ENCODE peak calls at places on chromosomes 6 and 20, in nine cellular contexts. U is ovary, E is suprapubic skin, P is spleen, C is HCT116, Q is HepG2, J is upper lobe of left lung, T is heart left ventricle, X is esophagus squamous epithelium. Z is an unnamed sample.

GRCh38 chr6:122063761-122064160 is 335.7 kb upstream of the HSF2 start:
- DNase-seq in U (no peak), E (no peak), P (no peak), C (no peak), Q (no peak), J (no peak), T (no peak), X (no peak), Z (no peak)

GRCh38 chr6:164477126-164477525 is 832.3 kb downstream of the C6orf118 start:
- DNase-seq in U (no peak), E (no peak), P (no peak), C (no peak), Q (no peak), J (no peak), T (no peak), X (no peak), Z (no peak)

GRCh38 chr6:42505377-42505702 is 53.6 kb upstream of the TRERF1 start:
- DNase-seq in U (no peak), E (no peak), P (no peak), C (no peak), Q (no peak), J (no peak), T (no peak), X (no peak), Z (no peak)

GRCh38 chr6:53189554-53189953 is 40.9 kb upstream of the GCM1 start:
- DNase-seq in U (no peak), E (no peak), P (no peak), C (no peak), Q (no peak), J (no peak), T (no peak), X (no peak), Z (no peak)

GRCh38 chr6:80872194-80872950 is 765.9 kb downstream of the BCKDHB start:
- DNase-seq in U (no peak), E (no peak), P (no peak), C (no peak), Q (no peak), J (no peak), T (peak; percentile 26), X (no peak), Z (peak; percentile 11)

GRCh38 chr6:147246853-147247635 is 42.8 kb downstream of the STXBP5 start:
- DNase-seq in U (no peak), E (no peak), P (no peak), C (no peak), Q (no peak), J (no peak), T (no peak), X (no peak), Z (no peak)

GRCh38 chr20:49937023-49937929 is 1.1 kb downstream of the RNF114 start:
- DNase-seq in U (no peak), E (no peak), P (peak; percentile 68), C (no peak), Q (no peak), J (no peak), T (no peak), X (no peak), Z (peak; percentile 51)

GRCh38 chr6:169912266-169913095 is 161.1 kb downstream of the ERMARD start:
- DNase-seq in U (no peak), E (no peak), P (no peak), C (no peak), Q (no peak), J (no peak), T (no peak), X (no peak), Z (no peak)

GRCh38 chr6:24493945-24494725 is 634 bp upstream of the ALDH5A1 start:
- DNase-seq in U (no peak), E (no peak), P (no peak), C (no peak), Q (no peak), J (no peak), T (no peak), X (no peak), Z (no peak)

GRCh38 chr20:35328689-35329088 is 36.5 kb upstream of the FAM83C start:
- DNase-seq in U (no peak), E (no peak), P (no peak), C (no peak), Q (no peak), J (no peak), T (no peak), X (no peak), Z (no peak)

GRCh38 chr6:158290659-158291058 is 21.6 kb upstream of the TULP4 start:
- DNase-seq in U (no peak), E (no peak), P (peak; percentile 89), C (no peak), Q (no peak), J (no peak), T (no peak), X (no peak), Z (no peak)

GRCh38 chr6:75747371-75747984 is 1.6 kb upstream of the MYO6 start:
- DNase-seq in U (no peak), E (no peak), P (no peak), C (no peak), Q (no peak), J (peak; percentile 71), T (no peak), X (no peak), Z (no peak)

GRCh38 chr6:34985236-34985635 is 96.2 kb downstream of the ANKS1A start:
- DNase-seq in U (no peak), E (no peak), P (no peak), C (no peak), Q (no peak), J (no peak), T (no peak), X (no peak), Z (no peak)
- H3K36me3 ChIP-seq in U (no peaks in the 10 kb centered on the region), E (peaks cover 56% of the 10 kb centered on the region), P (peaks cover 96% of the 10 kb centered on the region), C (peaks cover 14% of the 10 kb centered on the region), Q (peaks cover 62% of the 10 kb centered on the region), J (peaks cover 35% of the 10 kb centered on the region), T (peaks cover 16% of the 10 kb centered on the region), X (no peaks in the 10 kb centered on the region), Z (no peaks in the 10 kb centered on the region)

DNA sequence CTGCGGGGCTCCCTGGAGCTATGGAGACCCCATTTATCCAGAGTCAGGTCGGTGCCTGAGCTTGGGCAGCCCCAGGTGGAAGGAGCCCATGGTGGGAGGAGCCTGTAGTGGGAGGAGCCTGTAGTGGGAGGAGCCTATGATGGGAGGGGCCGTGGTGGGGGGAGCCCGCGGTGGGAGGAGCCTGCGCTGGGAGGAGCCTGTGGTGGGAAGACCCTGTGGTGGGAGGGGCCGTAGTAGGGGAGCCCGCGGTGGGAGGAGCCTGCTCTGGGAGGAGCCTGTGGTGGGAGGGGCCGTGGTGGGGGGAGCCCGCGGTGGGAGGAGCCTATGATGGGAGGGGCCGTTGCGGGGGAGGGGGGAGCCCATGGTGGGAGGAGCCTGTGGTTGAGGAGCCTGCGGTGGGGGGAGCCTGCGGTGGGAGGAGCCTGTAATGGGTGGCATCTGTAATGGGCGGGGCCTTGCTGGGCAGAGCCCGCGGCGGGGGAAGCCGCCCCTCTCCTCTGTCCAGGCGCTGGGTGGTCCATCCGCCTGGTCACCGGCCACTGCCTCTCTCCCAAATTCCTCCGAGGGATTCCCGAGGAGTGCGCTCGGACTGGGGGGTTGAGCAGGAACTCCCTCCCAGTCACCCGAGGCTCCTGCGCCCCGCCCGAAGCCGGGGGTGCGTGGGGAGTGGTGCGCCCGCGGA is 567 bp upstream of the FNDC11 start:
- DNase-seq in U (peak; percentile 85), E (peak; percentile 95), P (peak; percentile 94), C (peak; percentile 85), Q (peak; percentile 40), J (peak; percentile 90), T (peak; percentile 84), X (peak; percentile 52), Z (peak; percentile 66)
- TF ChIP-seq POLR2A in U (no peak), E (no peak), P (no peak), C (no peak), Q (no peak), J (peak; percentile 50), T (peak; percentile 30), X (no peak), Z (no peak)

GRCh38 chr20:23257106-23257761 is 93.4 kb upstream of the NXT1 start:
- DNase-seq in U (no peak), E (peak; percentile 74), P (no peak), C (no peak), Q (no peak), J (no peak), T (no peak), X (no peak), Z (no peak)

GRCh38 chr20:23255658-23256385 is 94.8 kb upstream of the NXT1 start:
- DNase-seq in U (no peak), E (peak; percentile 67), P (no peak), C (no peak), Q (no peak), J (no peak), T (no peak), X (no peak), Z (no peak)

GRCh38 chr20:23260181-23260840 is 90.3 kb upstream of the NXT1 start:
- DNase-seq in U (no peak), E (peak; percentile 55), P (no peak), C (no peak), Q (no peak), J (no peak), T (no peak), X (no peak), Z (no peak)

GRCh38 chr20:23257848-23258746 is 92.5 kb upstream of the NXT1 start:
- DNase-seq in U (no peak), E (peak; percentile 48), P (no peak), C (no peak), Q (no peak), J (no peak), T (peak; percentile 56), X (no peak), Z (no peak)

DNA sequence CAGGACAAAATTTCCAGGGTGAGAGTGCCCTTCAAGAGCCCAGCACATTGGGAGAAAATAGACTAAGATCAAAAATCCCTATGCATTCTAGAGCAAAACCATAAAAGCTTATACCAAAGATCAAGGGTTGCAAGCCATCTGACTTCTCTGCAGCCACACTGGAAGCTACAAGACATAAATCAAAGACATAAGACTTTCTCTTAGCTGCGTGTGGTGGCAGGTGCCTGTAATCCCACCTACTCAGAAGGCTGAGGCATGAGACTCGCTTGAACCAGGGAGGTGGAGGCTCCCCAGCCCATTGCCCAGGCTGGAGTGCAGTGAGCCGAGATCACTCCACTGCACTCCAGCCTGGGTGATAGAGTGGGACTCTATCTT is 91.9 kb upstream of the NXT1 start:
- DNase-seq in U (no peak), E (peak; percentile 40), P (no peak), C (no peak), Q (no peak), J (no peak), T (no peak), X (no peak), Z (no peak)
- H3K27ac ChIP-seq in U (no peak overlapping the region), E (peak overlapping the region; percentile 24), P (peak overlapping the region; percentile 59), C (no peak overlapping the region), Q (no peak overlapping the region), J (peak overlapping the region; percentile 66), T (peak overlapping the region; percentile 75), X (peak overlapping the region; percentile 58), Z (peak overlapping the region; percentile 50)

DNA sequence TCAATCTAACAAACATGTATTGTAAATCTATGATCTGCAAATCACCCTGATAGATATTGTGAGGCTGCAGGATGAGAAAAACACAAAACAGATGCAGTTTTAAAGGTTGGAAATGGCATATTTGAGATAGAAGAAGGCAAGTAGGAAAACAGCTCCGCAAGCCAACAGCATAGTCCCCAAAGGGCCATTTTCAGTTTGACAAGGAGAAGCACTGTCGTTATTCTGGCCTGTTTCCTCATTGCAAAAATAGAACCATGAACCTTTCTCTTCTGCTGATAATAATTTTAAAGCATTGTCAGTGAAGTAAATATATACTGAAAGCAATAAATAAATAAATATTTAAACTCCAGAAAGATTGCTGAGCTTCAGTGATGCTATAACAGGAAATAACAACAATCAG is 119.5 kb downstream of the AIG1 start:
- DNase-seq in U (no peak), E (no peak), P (no peak), C (no peak), Q (no peak), J (no peak), T (no peak), X (no peak), Z (no peak)
- H3K36me3 ChIP-seq in U (no peaks in the 10 kb centered on the region), E (no peaks in the 10 kb centered on the region), P (peaks cover 48% of the 10 kb centered on the region), C (no peaks in the 10 kb centered on the region), Q (peaks cover 27% of the 10 kb centered on the region), J (no peaks in the 10 kb centered on the region), T (no peaks in the 10 kb centered on the region), X (no peaks in the 10 kb centered on the region), Z (no peaks in the 10 kb centered on the region)

Z was measured in gastrocnemius medialis.